ENCODE peak calls at places on chromosomes 11 and 22, in four cellular contexts. One of them, this sample, is unnamed.

GRCh38 chr22:20881231-20881630 is 22.4 kb downstream of the SNAP29 start:
- DNase-seq in cerebellar nuclear complex: no peak
- DNase-seq in T-helper 9 cell: no peak
- DNase-seq in amniotic epithelial cell: peak; percentile 45
- DNase-seq in this sample: peak; percentile 32

GRCh38 chr22:38881997-38882396 is 10.0 kb upstream of the CBX6 start:
- DNase-seq in cerebellar nuclear complex: no peak
- DNase-seq in T-helper 9 cell: no peak
- DNase-seq in amniotic epithelial cell: no peak
- DNase-seq in this sample: no peak

GRCh38 chr22:43313497-43314474 is 29.4 kb downstream of the SCUBE1 start:
- DNase-seq in cerebellar nuclear complex: no peak
- DNase-seq in T-helper 9 cell: no peak
- DNase-seq in amniotic epithelial cell: peak; percentile 5
- DNase-seq in this sample: no peak

GRCh38 chr22:19918332-19919106 is 23.1 kb upstream of the COMT start:
- DNase-seq in cerebellar nuclear complex: no peak
- DNase-seq in T-helper 9 cell: no peak
- DNase-seq in amniotic epithelial cell: no peak
- DNase-seq in this sample: no peak

GRCh38 chr11:112837162-112837826 is 123.9 kb upstream of the NCAM1 start:
- DNase-seq in cerebellar nuclear complex: no peak
- DNase-seq in T-helper 9 cell: no peak
- DNase-seq in amniotic epithelial cell: peak; percentile 10
- DNase-seq in this sample: peak; percentile 3

GRCh38 chr11:65574963-65575567 is 788 bp upstream of the EHBP1L1 start:
- DNase-seq in cerebellar nuclear complex: no peak
- DNase-seq in T-helper 9 cell: no peak
- DNase-seq in amniotic epithelial cell: no peak
- DNase-seq in this sample: no peak

GRCh38 chr11:92397356-92397755 is 172.7 kb downstream of the FAT3 start:
- DNase-seq in cerebellar nuclear complex: no peak
- DNase-seq in T-helper 9 cell: no peak
- DNase-seq in amniotic epithelial cell: no peak
- DNase-seq in this sample: no peak

GRCh38 chr11:16902979-16903378 is 111.2 kb downstream of the PLEKHA7 start:
- DNase-seq in cerebellar nuclear complex: no peak
- DNase-seq in T-helper 9 cell: no peak
- DNase-seq in amniotic epithelial cell: no peak
- DNase-seq in this sample: peak; percentile 26

GRCh38 chr22:17942721-17943120 is 81.6 kb downstream of the MICAL3 start:
- DNase-seq in cerebellar nuclear complex: no peak
- DNase-seq in T-helper 9 cell: no peak
- DNase-seq in amniotic epithelial cell: no peak
- DNase-seq in this sample: no peak

GRCh38 chr11:115324569-115325432 is 179.4 kb downstream of the CADM1 start:
- DNase-seq in cerebellar nuclear complex: no peak
- DNase-seq in T-helper 9 cell: no peak
- DNase-seq in amniotic epithelial cell: peak; percentile 72
- DNase-seq in this sample: peak; percentile 66

GRCh38 chr11:359181-359714 is 10.1 kb upstream of the B4GALNT4 start:
- DNase-seq in cerebellar nuclear complex: no peak
- DNase-seq in T-helper 9 cell: no peak
- DNase-seq in amniotic epithelial cell: peak; percentile 54
- DNase-seq in this sample: no peak